ENCODE peak calls at places on chromosomes 1 and 21, in six cellular contexts. K, N, Z, F, E and J are unnamed samples.
A peak's percentile ranks its signal among the peaks of the same experiment; 100 is the strongest.

GRCh38 chr1:114154963-114155322 is 1.3 kb upstream of the SYT6 start:
- DNase-seq in F (no peak), Z (peak; percentile 68), N (no peak), K (no peak), E (no peak), J (peak; percentile 4)

GRCh38 chr1:26529655-26530539 is at the start of gene RPS6KA1:
- DNase-seq in Z (peak; percentile 56), F (peak; percentile 81), E (peak; percentile 73), K (peak; percentile 68), N (peak; percentile 79), J (no peak)

GRCh38 chr1:204826970-204827369 is 43.7 kb upstream of the NFASC start:
- DNase-seq in E (no peak), F (peak; percentile 58), K (no peak), N (peak; percentile 58), Z (no peak), J (no peak)

GRCh38 chr1:40140211-40140709 is 20.9 kb upstream of the RLF start:
- DNase-seq in E (peak; percentile 54), Z (peak; percentile 72), K (no peak), N (no peak), F (no peak), J (no peak)

GRCh38 chr1:170634293-170634692 is 29.6 kb upstream of the PRRX1 start:
- DNase-seq in K (no peak), Z (peak; percentile 94), N (no peak), F (no peak), E (no peak), J (no peak)

GRCh38 chr1:234597894-234598293 is 12.1 kb downstream of the IRF2BP2 start:
- DNase-seq in E (no peak), F (peak; percentile 78), K (peak; percentile 38), N (peak; percentile 60), Z (peak; percentile 69), J (no peak)

GRCh38 chr1:45134468-45134873 is 71.9 kb downstream of the ZSWIM5 start:
- DNase-seq in N (no peak), E (no peak), K (no peak), F (no peak), Z (no peak), J (no peak)

GRCh38 chr1:9249534-9250335 is 15.2 kb downstream of the H6PD start:
- DNase-seq in K (peak; percentile 69), F (peak; percentile 34), Z (peak; percentile 39), N (peak; percentile 37), E (no peak), J (no peak)

GRCh38 chr1:192225713-192226112 is 67.5 kb downstream of the RGS18 start:
- DNase-seq in N (no peak), F (no peak), Z (peak; percentile 33), K (no peak), E (no peak), J (no peak)

GRCh38 chr1:40711465-40712404 is 20.2 kb downstream of the NFYC start:
- DNase-seq in K (no peak), N (no peak), F (peak; percentile 45), E (peak; percentile 71), Z (peak; percentile 68), J (peak; percentile 66)

GRCh38 chr21:41319273-41319672 is 2.7 kb downstream of the FAM3B start:
- DNase-seq in E (no peak), F (no peak), Z (no peak), K (no peak), N (no peak), J (no peak)

GRCh38 chr1:209583408-209583807 is at the start of gene CAMK1G:
- DNase-seq in K (no peak), N (no peak), E (no peak), F (no peak), Z (peak; percentile 92), J (no peak)

GRCh38 chr1:226034482-226034881 is 28.0 kb upstream of the H3-3A start:
- DNase-seq in K (peak; percentile 83), F (no peak), E (no peak), N (no peak), Z (peak; percentile 92), J (no peak)

GRCh38 chr1:209318302-209319056 is 265.0 kb upstream of the CAMK1G start:
- DNase-seq in F (no peak), N (no peak), Z (peak; percentile 45), E (peak; percentile 59), K (no peak), J (peak; percentile 21)

GRCh38 chr1:87093286-87093685 is 178.9 kb downstream of the HS2ST1 start:
- DNase-seq in K (no peak), F (no peak), N (no peak), Z (peak; percentile 78), E (peak; percentile 15), J (peak; percentile 41)

GRCh38 chr1:47572731-47573505 is 135.1 kb downstream of the FOXD2 start:
- DNase-seq in K (no peak), E (no peak), Z (no peak), N (no peak), F (no peak), J (no peak)

GRCh38 chr1:116966791-116967190 is 34.8 kb upstream of the CD101 start:
- DNase-seq in N (no peak), F (no peak), E (no peak), K (no peak), Z (peak; percentile 65), J (no peak)

GRCh38 chr1:163928649-163929048 is 606.9 kb downstream of the NUF2 start:
- DNase-seq in N (no peak), K (no peak), F (no peak), E (no peak), Z (no peak), J (no peak)

GRCh38 chr1:65958561-65959350 is 166.1 kb downstream of the PDE4B start:
- DNase-seq in Z (peak; percentile 56), K (no peak), F (peak; percentile 59), E (no peak), N (peak; percentile 6), J (peak; percentile 1)

GRCh38 chr1:181062800-181063428 is 25.6 kb upstream of the IER5 start:
- DNase-seq in Z (peak; percentile 81), E (no peak), K (no peak), F (no peak), N (no peak), J (no peak)

GRCh38 chr1:154546264-154547043 is 12.0 kb downstream of the UBE2Q1 start:
- DNase-seq in E (peak; percentile 66), F (peak; percentile 72), K (peak; percentile 37), N (peak; percentile 90), Z (peak; percentile 68), J (no peak)

GRCh38 chr1:51636765-51637522 is 20.1 kb downstream of the OSBPL9 start:
- DNase-seq in Z (peak; percentile 95), N (no peak), K (no peak), E (peak; percentile 65), F (no peak), J (peak; percentile 65)

GRCh38 chr1:233615571-233615970 is 1.7 kb downstream of the KCNK1 start:
- DNase-seq in N (no peak), E (no peak), F (no peak), Z (no peak), K (no peak), J (no peak)

GRCh38 chr21:32261929-32262328 is 16.9 kb downstream of the MIS18A start:
- DNase-seq in Z (no peak), F (no peak), E (no peak), K (no peak), N (no peak), J (no peak)

GRCh38 chr1:7026188-7026587 is 240.9 kb downstream of the CAMTA1 start:
- DNase-seq in E (no peak), N (no peak), Z (no peak), K (no peak), F (no peak), J (peak; percentile 19)

GRCh38 chr1:36981126-36981525 is 53.2 kb downstream of the GRIK3 start:
- DNase-seq in Z (no peak), F (no peak), E (no peak), N (no peak), K (no peak), J (no peak)

GRCh38 chr1:27353629-27354028 is 11.8 kb downstream of the SYTL1 start:
- DNase-seq in E (no peak), N (no peak), F (no peak), K (no peak), Z (no peak), J (no peak)

GRCh38 chr1:44571712-44572571 is 102.3 kb downstream of the TMEM53 start:
- DNase-seq in N (peak; percentile 46), F (peak; percentile 47), E (no peak), K (no peak), Z (peak; percentile 25), J (no peak)

GRCh38 chr1:160161965-160162705 is 10.7 kb downstream of the ATP1A4 start:
- DNase-seq in N (no peak), E (no peak), F (peak; percentile 19), Z (peak; percentile 43), K (no peak), J (no peak)

GRCh38 chr1:172499636-172500141 is 33.3 kb upstream of the SUCO start:
- DNase-seq in N (peak; percentile 38), F (no peak), K (no peak), E (peak; percentile 63), Z (peak; percentile 3), J (no peak)

GRCh38 chr1:68232354-68233148 is at the start of gene WLS:
- DNase-seq in E (peak; percentile 59), Z (peak; percentile 79), N (peak; percentile 47), K (peak; percentile 82), F (no peak), J (no peak)

GRCh38 chr1:26083246-26083645 is 15.8 kb upstream of the TRIM63 start:
- DNase-seq in Z (peak; percentile 45), K (peak; percentile 22), F (no peak), E (no peak), N (no peak), J (no peak)

GRCh38 chr1:119783354-119784126 is 14.8 kb upstream of the HMGCS2 start:
- DNase-seq in F (no peak), K (no peak), E (no peak), N (no peak), Z (peak; percentile 7), J (no peak)

GRCh38 chr1:186244825-186245224 is 130.2 kb downstream of the TPR start:
- DNase-seq in F (peak; percentile 29), K (no peak), N (no peak), E (no peak), Z (peak; percentile 35), J (no peak)

GRCh38 chr1:160795951-160796383 is at the start of gene LY9:
- DNase-seq in Z (no peak), F (peak; percentile 94), N (no peak), K (no peak), E (no peak), J (no peak)

GRCh38 chr1:15525043-15525958 is 1.3 kb upstream of the CASP9 start:
- DNase-seq in Z (peak; percentile 99), F (peak; percentile 24), K (peak; percentile 99), N (peak; percentile 86), E (peak; percentile 98), J (no peak)

GRCh38 chr1:45621501-45621836 is 2.4 kb downstream of the CCDC17 start:
- DNase-seq in Z (no peak), K (no peak), E (no peak), F (no peak), N (no peak), J (no peak)

GRCh38 chr21:39430457-39430856 is 15.1 kb downstream of the LCA5L start:
- DNase-seq in K (no peak), N (no peak), Z (peak; percentile 42), F (no peak), E (no peak), J (no peak)